ENCODE peak calls at places on chromosome 12, in nine cellular contexts. One of them, this sample, is unnamed.

GRCh38 chr12:132447327-132447720 is 42.6 kb upstream of the FBRSL1 start:
- DNase-seq in left kidney: no peak
- DNase-seq in HEK293T: no peak
- DNase-seq in stimulated activated CD4-positive, alpha-beta T cell treated with anti-CD3 and anti-CD28 coated beads, Interleukin-1b, Interleukin-23, amount 100 ng/mL, for 1 hour: no peak
- DNase-seq in HT1080: no peak
- DNase-seq in HFFc6: no peak
- DNase-seq in right lobe of liver: no peak
- DNase-seq in thyroid gland: no peak
- DNase-seq in stimulated activated naive CD8-positive, alpha-beta T cell treated with anti-CD3 and anti-CD28 coated beads, Interleukin-15, amount 100 ng/mL, for 72 hours: no peak
- DNase-seq in this sample: no peak

GRCh38 chr12:7212678-7213077 is 23.2 kb downstream of the PEX5 start:
- DNase-seq in HFFc6: no peak
- DNase-seq in left kidney: no peak
- DNase-seq in thyroid gland: no peak
- DNase-seq in stimulated activated naive CD8-positive, alpha-beta T cell treated with anti-CD3 and anti-CD28 coated beads, Interleukin-15, amount 100 ng/mL, for 72 hours: no peak
- DNase-seq in right lobe of liver: no peak
- DNase-seq in HEK293T: no peak
- DNase-seq in HT1080: no peak
- DNase-seq in stimulated activated CD4-positive, alpha-beta T cell treated with anti-CD3 and anti-CD28 coated beads, Interleukin-1b, Interleukin-23, amount 100 ng/mL, for 1 hour: no peak
- DNase-seq in this sample: no peak

GRCh38 chr12:101570022-101570421 is 24.7 kb upstream of the MYBPC1 start:
- DNase-seq in HT1080: peak; percentile 56
- DNase-seq in HFFc6: peak; percentile 54
- DNase-seq in left kidney: peak; percentile 60
- DNase-seq in right lobe of liver: no peak
- DNase-seq in stimulated activated CD4-positive, alpha-beta T cell treated with anti-CD3 and anti-CD28 coated beads, Interleukin-1b, Interleukin-23, amount 100 ng/mL, for 1 hour: no peak
- DNase-seq in thyroid gland: no peak
- DNase-seq in HEK293T: peak; percentile 38
- DNase-seq in stimulated activated naive CD8-positive, alpha-beta T cell treated with anti-CD3 and anti-CD28 coated beads, Interleukin-15, amount 100 ng/mL, for 72 hours: no peak
- DNase-seq in this sample: peak; percentile 49

GRCh38 chr12:9742665-9743064 is 9.8 kb upstream of the CLECL1 start:
- DNase-seq in HFFc6: no peak
- DNase-seq in thyroid gland: no peak
- DNase-seq in HEK293T: no peak
- DNase-seq in stimulated activated naive CD8-positive, alpha-beta T cell treated with anti-CD3 and anti-CD28 coated beads, Interleukin-15, amount 100 ng/mL, for 72 hours: no peak
- DNase-seq in right lobe of liver: no peak
- DNase-seq in stimulated activated CD4-positive, alpha-beta T cell treated with anti-CD3 and anti-CD28 coated beads, Interleukin-1b, Interleukin-23, amount 100 ng/mL, for 1 hour: no peak
- DNase-seq in HT1080: no peak
- DNase-seq in left kidney: peak; percentile 32
- DNase-seq in this sample: no peak

GRCh38 chr12:57657744-57658143 is 24.7 kb upstream of the B4GALNT1 start:
- DNase-seq in HT1080: no peak
- DNase-seq in HEK293T: no peak
- DNase-seq in right lobe of liver: peak; percentile 70
- DNase-seq in left kidney: no peak
- DNase-seq in thyroid gland: peak; percentile 65
- DNase-seq in HFFc6: peak; percentile 6
- DNase-seq in stimulated activated naive CD8-positive, alpha-beta T cell treated with anti-CD3 and anti-CD28 coated beads, Interleukin-15, amount 100 ng/mL, for 72 hours: no peak
- DNase-seq in stimulated activated CD4-positive, alpha-beta T cell treated with anti-CD3 and anti-CD28 coated beads, Interleukin-1b, Interleukin-23, amount 100 ng/mL, for 1 hour: no peak
- DNase-seq in this sample: no peak

GRCh38 chr12:11758838-11759509 is 109.5 kb downstream of the ETV6 start:
- DNase-seq in stimulated activated naive CD8-positive, alpha-beta T cell treated with anti-CD3 and anti-CD28 coated beads, Interleukin-15, amount 100 ng/mL, for 72 hours: no peak
- DNase-seq in left kidney: peak; percentile 46
- DNase-seq in right lobe of liver: no peak
- DNase-seq in HT1080: no peak
- DNase-seq in thyroid gland: no peak
- DNase-seq in stimulated activated CD4-positive, alpha-beta T cell treated with anti-CD3 and anti-CD28 coated beads, Interleukin-1b, Interleukin-23, amount 100 ng/mL, for 1 hour: no peak
- DNase-seq in HFFc6: no peak
- DNase-seq in HEK293T: no peak
- DNase-seq in this sample: no peak

GRCh38 chr12:46160081-46160980 is 108.5 kb downstream of the SLC38A1 start:
- DNase-seq in HFFc6: peak; percentile 53
- DNase-seq in stimulated activated CD4-positive, alpha-beta T cell treated with anti-CD3 and anti-CD28 coated beads, Interleukin-1b, Interleukin-23, amount 100 ng/mL, for 1 hour: no peak
- DNase-seq in right lobe of liver: no peak
- DNase-seq in HEK293T: peak; percentile 40
- DNase-seq in HT1080: no peak
- DNase-seq in thyroid gland: peak; percentile 84
- DNase-seq in left kidney: peak; percentile 76
- DNase-seq in stimulated activated naive CD8-positive, alpha-beta T cell treated with anti-CD3 and anti-CD28 coated beads, Interleukin-15, amount 100 ng/mL, for 72 hours: no peak
- DNase-seq in this sample: peak; percentile 60

GRCh38 chr12:56145218-56145617 is 7.2 kb upstream of the MYL6B start:
- DNase-seq in stimulated activated CD4-positive, alpha-beta T cell treated with anti-CD3 and anti-CD28 coated beads, Interleukin-1b, Interleukin-23, amount 100 ng/mL, for 1 hour: no peak
- DNase-seq in HEK293T: no peak
- DNase-seq in thyroid gland: no peak
- DNase-seq in HFFc6: no peak
- DNase-seq in right lobe of liver: no peak
- DNase-seq in stimulated activated naive CD8-positive, alpha-beta T cell treated with anti-CD3 and anti-CD28 coated beads, Interleukin-15, amount 100 ng/mL, for 72 hours: no peak
- DNase-seq in left kidney: no peak
- DNase-seq in HT1080: no peak
- DNase-seq in this sample: no peak

GRCh38 chr12:104263580-104264358 is 39.8 kb upstream of the EID3 start:
- DNase-seq in right lobe of liver: no peak
- DNase-seq in HEK293T: no peak
- DNase-seq in thyroid gland: no peak
- DNase-seq in stimulated activated CD4-positive, alpha-beta T cell treated with anti-CD3 and anti-CD28 coated beads, Interleukin-1b, Interleukin-23, amount 100 ng/mL, for 1 hour: no peak
- DNase-seq in HT1080: no peak
- DNase-seq in HFFc6: peak; percentile 20
- DNase-seq in stimulated activated naive CD8-positive, alpha-beta T cell treated with anti-CD3 and anti-CD28 coated beads, Interleukin-15, amount 100 ng/mL, for 72 hours: no peak
- DNase-seq in left kidney: no peak
- DNase-seq in this sample: no peak

GRCh38 chr12:53098354-53098981 is 1.0 kb downstream of the IGFBP6 start:
- DNase-seq in left kidney: no peak
- DNase-seq in stimulated activated CD4-positive, alpha-beta T cell treated with anti-CD3 and anti-CD28 coated beads, Interleukin-1b, Interleukin-23, amount 100 ng/mL, for 1 hour: no peak
- DNase-seq in thyroid gland: no peak
- DNase-seq in stimulated activated naive CD8-positive, alpha-beta T cell treated with anti-CD3 and anti-CD28 coated beads, Interleukin-15, amount 100 ng/mL, for 72 hours: peak; percentile 49
- DNase-seq in HFFc6: peak; percentile 76
- DNase-seq in HT1080: peak; percentile 80
- DNase-seq in right lobe of liver: no peak
- DNase-seq in HEK293T: no peak
- DNase-seq in this sample: no peak

GRCh38 chr12:27163048-27163715 is 80.8 kb upstream of the C12orf71 start:
- DNase-seq in stimulated activated CD4-positive, alpha-beta T cell treated with anti-CD3 and anti-CD28 coated beads, Interleukin-1b, Interleukin-23, amount 100 ng/mL, for 1 hour: no peak
- DNase-seq in right lobe of liver: no peak
- DNase-seq in HFFc6: peak; percentile 42
- DNase-seq in HEK293T: no peak
- DNase-seq in stimulated activated naive CD8-positive, alpha-beta T cell treated with anti-CD3 and anti-CD28 coated beads, Interleukin-15, amount 100 ng/mL, for 72 hours: no peak
- DNase-seq in thyroid gland: no peak
- DNase-seq in left kidney: no peak
- DNase-seq in HT1080: peak; percentile 97
- DNase-seq in this sample: no peak

GRCh38 chr12:2395352-2395977 is 342.7 kb downstream of the CACNA1C start:
- DNase-seq in right lobe of liver: no peak
- DNase-seq in HFFc6: no peak
- DNase-seq in stimulated activated CD4-positive, alpha-beta T cell treated with anti-CD3 and anti-CD28 coated beads, Interleukin-1b, Interleukin-23, amount 100 ng/mL, for 1 hour: peak; percentile 12
- DNase-seq in stimulated activated naive CD8-positive, alpha-beta T cell treated with anti-CD3 and anti-CD28 coated beads, Interleukin-15, amount 100 ng/mL, for 72 hours: peak; percentile 20
- DNase-seq in HT1080: peak; percentile 36
- DNase-seq in thyroid gland: peak; percentile 45
- DNase-seq in left kidney: peak; percentile 84
- DNase-seq in HEK293T: peak; percentile 79
- DNase-seq in this sample: no peak

GRCh38 chr12:46952880-46953517 is 126.4 kb upstream of the PCED1B start:
- DNase-seq in HFFc6: no peak
- DNase-seq in right lobe of liver: no peak
- DNase-seq in HEK293T: no peak
- DNase-seq in stimulated activated CD4-positive, alpha-beta T cell treated with anti-CD3 and anti-CD28 coated beads, Interleukin-1b, Interleukin-23, amount 100 ng/mL, for 1 hour: no peak
- DNase-seq in left kidney: no peak
- DNase-seq in thyroid gland: no peak
- DNase-seq in HT1080: no peak
- DNase-seq in stimulated activated naive CD8-positive, alpha-beta T cell treated with anti-CD3 and anti-CD28 coated beads, Interleukin-15, amount 100 ng/mL, for 72 hours: no peak
- DNase-seq in this sample: no peak

GRCh38 chr12:124024263-124024678 is 51.3 kb downstream of the ZNF664 start:
- DNase-seq in left kidney: no peak
- DNase-seq in HEK293T: no peak
- DNase-seq in right lobe of liver: no peak
- DNase-seq in HT1080: no peak
- DNase-seq in stimulated activated CD4-positive, alpha-beta T cell treated with anti-CD3 and anti-CD28 coated beads, Interleukin-1b, Interleukin-23, amount 100 ng/mL, for 1 hour: no peak
- DNase-seq in stimulated activated naive CD8-positive, alpha-beta T cell treated with anti-CD3 and anti-CD28 coated beads, Interleukin-15, amount 100 ng/mL, for 72 hours: no peak
- DNase-seq in thyroid gland: no peak
- DNase-seq in HFFc6: peak; percentile 49
- DNase-seq in this sample: no peak

GRCh38 chr12:32201996-32202395 is 95.3 kb downstream of the BICD1 start:
- DNase-seq in HFFc6: no peak
- DNase-seq in HEK293T: no peak
- DNase-seq in right lobe of liver: no peak
- DNase-seq in stimulated activated naive CD8-positive, alpha-beta T cell treated with anti-CD3 and anti-CD28 coated beads, Interleukin-15, amount 100 ng/mL, for 72 hours: no peak
- DNase-seq in left kidney: no peak
- DNase-seq in stimulated activated CD4-positive, alpha-beta T cell treated with anti-CD3 and anti-CD28 coated beads, Interleukin-1b, Interleukin-23, amount 100 ng/mL, for 1 hour: no peak
- DNase-seq in thyroid gland: peak; percentile 44
- DNase-seq in HT1080: no peak
- DNase-seq in this sample: no peak

This sample was measured in NCI-H2227 treated with DMSO at 0.1 percent for 48 hours.